ENCODE peak calls at places on chromosomes 12 and 14, in six cellular contexts. N is fibroblast of pulmonary artery, O is PC-3, R is upper lobe of right lung, D is lower lobe of right lung, T is colonic mucosa. H is an unnamed sample.
A peak's percentile ranks its signal among the peaks of the same experiment; 100 is the strongest.

GRCh38 chr12:104358353-104359003 is 54.9 kb downstream of the EID3 start:
- DNase-seq in N (peak; percentile 76), D (peak; percentile 73), T (peak; percentile 73), R (peak; percentile 77), O (peak; percentile 92), H (peak; percentile 75)

GRCh38 chr14:35016568-35016967 is 29.5 kb upstream of the FAM177A1 start:
- DNase-seq in O (no peak), N (no peak), D (no peak), T (no peak), R (no peak), H (no peak)

GRCh38 chr12:81950871-81951270 is 191.7 kb upstream of the PPFIA2 start:
- DNase-seq in R (no peak), N (no peak), T (no peak), D (no peak), O (no peak), H (no peak)

GRCh38 chr12:91817512-91817911 is 328.1 kb downstream of the BTG1 start:
- DNase-seq in R (no peak), T (no peak), N (peak; percentile 8), O (peak; percentile 82), D (no peak), H (no peak)

GRCh38 chr14:53670701-53671100 is 285.9 kb downstream of the BMP4 start:
- DNase-seq in R (no peak), O (peak; percentile 67), T (no peak), N (peak; percentile 54), D (no peak), H (no peak)

GRCh38 chr12:25130741-25131188 is 64.2 kb downstream of the DNAI7 start:
- DNase-seq in D (no peak), O (peak; percentile 60), N (peak; percentile 66), T (no peak), R (no peak), H (no peak)

GRCh38 chr14:69464829-69465228 is 19.7 kb upstream of the PLEKHD1 start:
- DNase-seq in D (no peak), O (peak; percentile 92), R (no peak), N (peak; percentile 80), T (no peak), H (peak; percentile 72)

GRCh38 chr12:12734054-12734453 is 16.9 kb downstream of the CDKN1B start:
- DNase-seq in O (no peak), T (no peak), D (no peak), R (no peak), N (no peak), H (no peak)

GRCh38 chr14:22420598-22421186 is 168.3 kb downstream of the DAD1 start:
- DNase-seq in T (no peak), D (no peak), R (no peak), O (no peak), N (peak; percentile 36), H (no peak)

GRCh38 chr12:51901121-51901812 is 6.0 kb upstream of the ACVRL1 start:
- DNase-seq in T (peak; percentile 78), N (no peak), O (no peak), D (no peak), R (peak; percentile 50), H (no peak)

GRCh38 chr14:97379091-97379531 is 581.9 kb downstream of the VRK1 start:
- DNase-seq in D (no peak), T (no peak), O (no peak), N (no peak), R (no peak), H (no peak)

GRCh38 chr12:20432290-20432689 is 64.0 kb downstream of the PDE3A start:
- DNase-seq in R (no peak), T (no peak), D (no peak), O (no peak), N (no peak), H (no peak)

GRCh38 chr14:58969951-58970751 is 218.3 kb upstream of the DAAM1 start:
- DNase-seq in T (no peak), N (peak; percentile 41), R (no peak), O (no peak), D (no peak), H (no peak)

GRCh38 chr12:114684870-114685273 is 897 bp upstream of the TBX3 start:
- DNase-seq in O (no peak), T (no peak), N (no peak), R (no peak), D (no peak), H (no peak)

GRCh38 chr12:114684098-114684869 is at the start of gene TBX3:
- DNase-seq in O (peak; percentile 99), R (peak; percentile 89), N (peak; percentile 100), T (peak; percentile 93), D (peak; percentile 85), H (peak; percentile 88)

GRCh38 chr12:114683709-114684097 is 272 bp downstream of the TBX3 start:
- DNase-seq in T (no peak), N (no peak), D (no peak), O (no peak), R (no peak), H (no peak)

GRCh38 chr12:114682101-114682919 is 1.7 kb downstream of the TBX3 start:
- DNase-seq in T (no peak), D (no peak), R (no peak), N (no peak), O (peak; percentile 20), H (no peak)

GRCh38 chr12:114682920-114683708 is 861 bp downstream of the TBX3 start:
- DNase-seq in N (peak; percentile 43), T (no peak), R (no peak), D (no peak), O (peak; percentile 47), H (no peak)
- TF ChIP-seq CTCF in N (no peak), T (no peak), R (no peak), D (no peak), O (peak; percentile 23), H (no peak)

GRCh38 chr12:41936333-41936732 is 208.3 kb downstream of the GXYLT1 start:
- DNase-seq in D (no peak), T (no peak), O (no peak), R (no peak), N (no peak), H (no peak)
- TF ChIP-seq CTCF in D (no peak), T (no peak), O (peak; percentile 17), R (no peak), N (no peak), H (no peak)

DNA sequence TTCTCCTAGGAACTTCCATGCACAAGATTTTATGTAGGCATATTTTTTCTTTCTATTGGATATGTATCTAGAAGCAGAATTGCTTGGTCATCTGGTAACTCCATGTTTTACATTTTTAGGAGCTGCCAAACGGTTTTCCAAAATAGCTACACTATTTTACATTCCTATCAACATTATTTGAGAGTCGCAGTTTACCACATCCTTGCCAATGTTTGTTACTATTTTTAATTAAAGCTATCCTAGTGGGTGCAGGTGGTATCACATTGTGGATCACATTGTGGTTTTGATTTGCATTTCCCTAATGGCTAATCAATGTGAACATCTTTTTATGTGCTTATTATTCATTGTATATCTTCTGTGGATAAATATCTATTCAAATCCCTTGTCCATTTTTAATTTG is 48.8 kb downstream of the RERG start:
- DNase-seq in R (no peak), T (no peak), D (no peak), O (no peak), N (no peak), H (no peak)
- TF ChIP-seq CTCF in R (no peak), T (no peak), D (no peak), O (no peak), N (no peak), H (no peak)

DNA sequence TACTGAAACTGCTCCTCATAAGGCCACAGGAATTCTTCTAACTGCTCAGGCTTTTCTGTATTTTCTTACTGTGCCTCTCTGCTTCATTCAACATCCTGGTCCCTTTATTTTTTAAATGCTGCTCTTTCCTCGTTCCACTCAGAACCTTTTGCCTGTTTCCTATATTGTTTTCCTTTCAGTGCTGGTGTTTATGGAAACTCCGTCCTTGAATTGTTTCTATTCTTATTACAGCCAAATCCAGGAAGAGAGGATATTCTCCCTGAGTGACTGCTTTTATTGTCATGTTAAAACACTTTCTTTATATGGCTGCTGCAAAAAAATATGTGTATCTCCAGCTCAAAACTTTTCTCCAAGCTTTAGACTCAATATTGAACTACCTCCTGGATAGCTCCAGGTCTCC is 173.0 kb upstream of the E2F7 start:
- DNase-seq in D (no peak), N (no peak), R (no peak), T (no peak), O (no peak), H (no peak)
- TF ChIP-seq CTCF in D (no peak), N (no peak), R (no peak), T (no peak), O (no peak), H (no peak)

GRCh38 chr12:105706973-105707334 is 376.5 kb downstream of the C12orf75 start:
- DNase-seq in O (no peak), R (no peak), D (no peak), N (no peak), T (no peak), H (no peak)

GRCh38 chr12:105706321-105706972 is 376.0 kb downstream of the C12orf75 start:
- DNase-seq in N (peak; percentile 10), O (peak; percentile 66), R (no peak), D (no peak), T (no peak), H (no peak)

GRCh38 chr12:105704788-105705187 is 374.3 kb downstream of the C12orf75 start:
- DNase-seq in N (no peak), O (no peak), R (no peak), D (peak; percentile 52), T (peak; percentile 23), H (no peak)

GRCh38 chr12:105705235-105705634 is 374.7 kb downstream of the C12orf75 start:
- DNase-seq in D (no peak), N (no peak), R (no peak), O (no peak), T (no peak), H (no peak)

GRCh38 chr12:105705765-105706164 is 375.3 kb downstream of the C12orf75 start:
- DNase-seq in T (peak; percentile 42), N (peak; percentile 86), D (no peak), R (no peak), O (peak; percentile 61), H (peak; percentile 55)
- TF ChIP-seq CTCF in T (peak; percentile 58), N (peak; percentile 93), D (peak; percentile 75), R (peak; percentile 76), O (peak; percentile 97), H (peak; percentile 71)

GRCh38 chr12:56517854-56518253 is 3.8 kb upstream of the RBMS2 start:
- DNase-seq in O (peak; percentile 94), D (no peak), R (no peak), T (no peak), N (no peak), H (peak; percentile 72)
- TF ChIP-seq CTCF in O (no peak), D (no peak), R (no peak), T (no peak), N (no peak), H (no peak)

DNA sequence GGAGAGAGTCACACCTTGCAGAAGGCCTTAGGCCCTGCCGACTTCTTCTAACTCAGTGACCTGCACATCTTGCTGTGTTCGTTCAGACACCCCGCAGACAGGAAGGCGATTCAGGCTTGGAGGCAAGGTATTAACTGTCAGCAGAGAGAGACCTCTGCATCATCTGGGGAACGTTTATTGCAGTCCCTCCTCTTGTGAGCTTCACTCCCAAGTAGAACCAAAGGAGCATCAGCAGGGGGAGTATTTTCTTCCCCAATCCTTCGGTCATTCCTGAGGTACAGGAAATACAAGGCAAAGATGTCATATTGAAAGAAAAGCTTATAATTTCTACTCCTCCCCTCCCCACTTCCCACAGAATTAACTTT is 217.9 kb downstream of the CRADD start:
- DNase-seq in D (no peak), O (no peak), N (peak; percentile 56), R (no peak), T (no peak), H (no peak)
- TF ChIP-seq CTCF in D (no peak), O (no peak), N (peak; percentile 19), R (no peak), T (no peak), H (no peak)